ENCODE peak calls at places on chromosomes 3 and 15, in five cellular contexts. H, G, J, B and P are unnamed samples. For H3K36me3, the result is how much of the 10 kb centered on the place peaks cover.

GRCh38 chr15:60643490-60644040 is 164.6 kb upstream of the ICE2 start:
- DNase-seq in B (no peak), G (no peak), J (no peak), H (no peak), P (peak)

GRCh38 chr3:153463895-153464294 is 301.9 kb downstream of the RAP2B start:
- DNase-seq in G (no peak), J (no peak), B (no peak), H (no peak), P (no peak)

GRCh38 chr15:69664572-69665326 is 212.1 kb downstream of the RPLP1 start:
- DNase-seq in G (no peak), B (no peak), H (no peak), J (no peak), P (no peak)

GRCh38 chr3:135618123-135618522 is 347.4 kb upstream of the PPP2R3A start:
- DNase-seq in J (no peak), B (no peak), G (no peak), H (no peak), P (no peak)

GRCh38 chr15:95365615-95366107 is 964.8 kb upstream of the NR2F2 start:
- DNase-seq in H (peak), G (no peak), B (no peak), J (peak), P (no peak)

GRCh38 chr3:36911990-36912804 is 32.7 kb downstream of the TRANK1 start:
- DNase-seq in G (peak), H (no peak), J (peak), B (peak), P (no peak)

GRCh38 chr15:42020713-42021273 is at the start of gene PLA2G4E:
- DNase-seq in G (no peak), J (no peak), H (no peak), B (peak), P (no peak)

GRCh38 chr3:129543999-129544398 is 1.0 kb downstream of the H1-8 start:
- DNase-seq in J (no peak), G (no peak), H (no peak), B (no peak), P (no peak)

GRCh38 chr3:129315386-129315991 is 36.8 kb downstream of the HMCES start:
- DNase-seq in H (peak), B (peak), G (no peak), J (peak), P (peak)

GRCh38 chr15:55319537-55320325 is 709 bp downstream of the PIGB start:
- DNase-seq in H (no peak), B (peak), J (peak), G (no peak), P (no peak)

GRCh38 chr3:39288300-39288808 is 8.5 kb upstream of the CX3CR1 start:
- DNase-seq in H (peak), G (peak), J (peak), B (peak), P (peak)

GRCh38 chr15:101167791-101168462 is 83.9 kb downstream of the CHSY1 start:
- DNase-seq in H (peak), G (peak), B (peak), J (peak), P (no peak)

GRCh38 chr3:157501863-157502262 is 1.4 kb downstream of the VEPH1 start:
- DNase-seq in G (no peak), B (no peak), H (no peak), J (no peak), P (peak)
- H3K4me3 ChIP-seq in G (no peak), B (no peak), H (no peak), J (no peak), P (no peak)

GRCh38 chr3:150419076-150419868 is 11.2 kb downstream of the TSC22D2 start:
- DNase-seq in H (no peak), B (no peak), J (peak), G (no peak), P (no peak)
- H3K36me3 ChIP-seq in H (under half), B (under half), J (under half), G (under half), P (under half)

GRCh38 chr3:52520716-52521487 is 12.8 kb downstream of the NT5DC2 start:
- DNase-seq in G (no peak), B (no peak), J (no peak), H (no peak), P (peak)

GRCh38 chr3:52520141-52520667 is 13.5 kb downstream of the NT5DC2 start:
- DNase-seq in B (no peak), H (no peak), J (no peak), G (no peak), P (no peak)

GRCh38 chr3:52517796-52518722 is 15.6 kb downstream of the NT5DC2 start:
- DNase-seq in G (no peak), H (no peak), B (no peak), J (no peak), P (no peak)

GRCh38 chr3:52519445-52520140 is 14.1 kb downstream of the NT5DC2 start:
- DNase-seq in B (no peak), G (no peak), J (no peak), H (no peak), P (no peak)

DNA sequence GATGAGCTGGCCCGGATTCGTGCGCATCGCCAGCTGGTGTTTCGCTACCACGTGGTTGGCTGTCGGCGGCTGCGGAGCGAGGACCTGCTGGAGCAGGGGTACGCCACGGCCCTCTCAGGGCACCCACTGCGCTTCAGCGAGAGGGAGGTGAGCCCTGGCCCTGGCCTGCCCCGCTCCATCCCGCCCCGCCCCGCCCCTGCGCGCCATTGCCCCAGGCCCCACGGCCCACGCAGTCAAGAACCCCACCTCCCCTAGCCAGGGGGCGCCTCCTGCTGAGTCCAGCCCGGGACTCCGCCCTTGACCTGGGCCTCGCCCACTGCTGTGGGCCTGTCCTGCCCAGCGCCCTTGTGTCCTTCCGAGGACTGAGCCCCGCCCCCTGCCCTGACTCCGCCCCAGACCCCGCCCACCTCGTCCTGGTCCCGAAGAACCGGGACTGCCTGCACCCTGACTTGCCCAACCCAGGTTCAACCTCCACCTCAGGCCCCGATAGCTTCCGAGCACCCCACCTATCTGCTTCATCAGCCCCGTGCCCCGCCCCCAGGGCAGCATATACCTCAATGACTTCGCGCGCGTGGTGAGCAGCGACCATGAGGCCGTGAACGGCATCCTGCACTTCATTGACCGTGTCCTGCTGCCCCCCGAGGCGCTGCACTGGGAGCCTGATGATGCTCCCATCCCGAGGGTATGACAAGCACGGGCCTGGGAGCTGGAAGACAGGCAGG is 14.8 kb downstream of the NT5DC2 start:
- DNase-seq in B (no peak), H (peak), J (no peak), G (no peak), P (peak)
- H3K4me3 ChIP-seq in B (no peak), H (peak), J (no peak), G (no peak), P (peak)

GRCh38 chr3:52524258-52524751 is 9.4 kb downstream of the NT5DC2 start:
- DNase-seq in H (peak), B (no peak), J (no peak), G (no peak), P (no peak)
- H3K36me3 ChIP-seq in H (under half), B (under half), J (under half), G (under half), P (under half)

DNA sequence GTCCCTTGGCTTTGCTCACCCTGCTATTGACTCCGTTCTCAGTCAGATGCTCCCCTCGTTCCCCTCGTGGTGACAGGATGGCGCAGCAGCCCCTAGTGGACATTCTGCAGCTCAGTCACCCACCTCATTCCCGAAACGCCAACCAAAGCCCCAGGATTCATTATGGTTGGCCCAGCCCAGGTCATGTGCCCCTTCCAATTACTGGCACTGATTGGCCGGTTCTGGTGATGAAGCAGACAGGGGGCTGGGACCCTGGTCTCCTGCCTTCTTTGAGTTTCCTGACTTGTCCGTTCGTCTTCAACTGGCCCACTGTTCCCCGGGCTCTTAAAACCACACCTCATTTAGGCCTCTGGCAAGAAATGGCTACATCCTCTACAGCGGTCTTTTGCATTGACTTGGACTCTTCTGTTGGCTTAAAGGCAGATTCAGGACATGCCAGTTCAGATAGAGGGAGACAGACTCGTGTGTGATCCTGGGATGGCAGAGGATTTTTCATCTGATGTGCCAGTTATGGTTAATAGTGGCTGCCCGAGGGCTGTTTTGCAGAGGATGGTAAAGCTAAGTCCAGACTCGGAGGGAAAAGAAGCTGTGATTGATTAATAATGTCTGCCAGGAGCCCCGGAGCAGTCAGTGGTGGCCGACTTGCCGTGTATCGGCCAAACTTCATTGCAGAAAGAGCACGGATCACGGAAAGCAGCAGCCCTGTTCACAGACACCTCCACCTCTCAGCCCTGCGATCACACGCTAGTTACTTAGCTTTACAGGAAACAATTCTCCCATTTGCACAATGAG is 37.8 kb downstream of the LSM3 start:
- DNase-seq in B (no peak), J (peak), H (no peak), G (peak), P (peak)
- H3K4me3 ChIP-seq in B (no peak), J (no peak), H (no peak), G (no peak), P (peak)

GRCh38 chr3:175601521-175601920 is 742.4 kb downstream of the NAALADL2 start:
- DNase-seq in J (peak), B (peak), H (no peak), G (no peak), P (no peak)
- H3K36me3 ChIP-seq in J (under half), B (under half), H (under half), G (under half), P (under half)

DNA sequence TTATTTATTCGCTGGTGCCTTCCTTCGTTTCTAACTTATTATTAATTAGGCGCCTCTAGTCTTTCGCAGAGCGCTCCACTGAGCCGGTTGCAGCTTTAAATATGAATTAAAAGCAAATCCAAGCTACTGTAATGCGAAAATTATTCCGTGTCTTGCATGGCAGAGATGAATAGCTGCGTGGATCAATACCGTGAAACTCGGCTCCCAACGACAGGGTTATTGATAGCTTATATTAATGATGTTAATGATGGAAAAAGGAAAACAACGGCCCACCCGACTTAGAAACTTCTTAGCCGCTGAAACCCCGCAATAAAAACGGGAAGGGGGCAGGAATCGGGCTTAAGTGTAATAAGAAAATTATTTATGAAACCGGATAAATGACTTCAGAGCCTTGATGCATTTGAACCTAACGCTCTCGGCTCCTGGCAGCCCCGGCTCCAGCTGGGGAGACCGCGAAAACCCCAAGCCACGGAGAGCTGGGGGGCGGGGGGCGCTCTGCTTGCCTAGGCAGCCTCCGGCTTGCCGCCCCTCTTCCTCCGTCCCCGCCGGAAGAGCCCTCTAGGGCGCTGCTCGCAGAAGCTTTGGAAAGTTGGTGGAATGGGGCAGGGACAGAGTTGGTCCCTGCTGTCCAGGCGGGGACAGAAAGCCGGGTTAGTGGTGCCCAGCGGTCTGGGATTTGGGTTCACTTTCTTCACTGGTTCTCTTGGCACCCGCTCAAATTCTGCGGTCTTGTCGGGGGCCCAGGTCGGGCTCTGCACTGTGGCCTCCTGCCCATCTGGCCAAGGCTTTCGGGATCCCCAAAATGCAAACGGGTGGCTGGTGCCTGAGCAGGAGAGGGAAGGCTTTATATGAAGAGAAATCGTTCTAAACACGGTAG is 7.7 kb upstream of the ONECUT1 start:
- DNase-seq in J (no peak), H (no peak), G (no peak), B (no peak), P (peak)
- H3K4me3 ChIP-seq in J (no peak), H (no peak), G (no peak), B (no peak), P (peak)

GRCh38 chr15:71889385-71889784 is 79.0 kb downstream of the NR2E3 start:
- DNase-seq in G (no peak), H (no peak), J (no peak), B (no peak), P (no peak)
- H3K36me3 ChIP-seq in G (under half), H (under half), J (under half), B (under half), P (under half)